ENCODE peak calls at places on chromosomes 4 and X, in seven cellular contexts. X, G, O, P, B, H and C are unnamed samples.

GRCh38 chrX:23756165-23756564 is 13.1 kb upstream of the ACOT9 start:
- DNase-seq in X (peak; percentile 39), G (no peak), O (peak; percentile 85), P (peak; percentile 86), B (peak; percentile 49), H (peak; percentile 82), C (peak; percentile 41)

GRCh38 chr4:181896609-181897008 is 346.6 kb upstream of the TENM3 start:
- DNase-seq in X (no peak), G (no peak), O (no peak), P (no peak), B (no peak), H (peak; percentile 10), C (no peak)

GRCh38 chrX:105136786-105137185 is 83.7 kb downstream of the TEX13A start:
- DNase-seq in X (no peak), G (no peak), O (no peak), P (no peak), B (no peak), H (no peak), C (no peak)

GRCh38 chr4:63349674-63350025 is 1059.6 kb downstream of the TECRL start:
- DNase-seq in X (no peak), G (peak; percentile 58), O (no peak), P (no peak), B (no peak), H (no peak), C (no peak)

GRCh38 chr4:129994715-129995114 is 898.8 kb downstream of the C4orf33 start:
- DNase-seq in X (no peak), G (no peak), O (no peak), P (no peak), B (no peak), H (no peak), C (no peak)

GRCh38 chr4:135515295-135515694 is 1313.7 kb upstream of the PABPC4L start:
- DNase-seq in X (no peak), G (no peak), O (no peak), P (no peak), B (peak; percentile 22), H (no peak), C (no peak)

GRCh38 chr4:151575646-151576045 is 166.7 kb downstream of the FHIP1A start:
- DNase-seq in X (no peak), G (no peak), O (no peak), P (no peak), B (peak; percentile 5), H (no peak), C (no peak)

GRCh38 chr4:83151645-83152044 is 37.1 kb upstream of the PLAC8 start:
- DNase-seq in X (no peak), G (no peak), O (no peak), P (no peak), B (no peak), H (no peak), C (no peak)

GRCh38 chrX:102599950-102600579 is 750 bp downstream of the ARMCX5 start:
- DNase-seq in X (no peak), G (no peak), O (peak; percentile 46), P (no peak), B (peak; percentile 38), H (peak; percentile 12), C (peak; percentile 42)

GRCh38 chrX:131728295-131729145 is 184.6 kb downstream of the OR13H1 start:
- DNase-seq in X (peak; percentile 67), G (no peak), O (no peak), P (peak; percentile 92), B (peak; percentile 61), H (no peak), C (peak; percentile 86)